ENCODE peak calls at places on chromosomes 7 and 10, in seven cellular contexts. J is cardiac fibroblast, K is fibroblast of mammary gland, I is caudate nucleus, P is fibroblast of the aortic adventitia, O is Ammon's horn, B is HFF-Myc. V is an unnamed sample.

GRCh38 chr10:49151025-49151445 is 17.2 kb upstream of the FAM170B start:
- DNase-seq in J (no peak), K (no peak), I (no peak), P (no peak), O (no peak), B (no peak), V (peak; percentile 9)

GRCh38 chr7:37259381-37259821 is 189.3 kb downstream of the ELMO1 start:
- DNase-seq in J (no peak), K (no peak), I (no peak), P (no peak), O (no peak), B (no peak), V (no peak)

GRCh38 chr7:79936281-79936983 is 198.2 kb upstream of the GNAI1 start:
- DNase-seq in J (peak; percentile 45), K (peak; percentile 6), I (no peak), P (peak; percentile 88), O (no peak), B (no peak), V (no peak)

GRCh38 chr7:128879939-128880746 is 17.5 kb downstream of the ATP6V1F start:
- DNase-seq in J (peak; percentile 76), K (peak; percentile 58), I (peak; percentile 34), P (peak; percentile 64), O (peak; percentile 83), B (no peak), V (no peak)

GRCh38 chr10:118501637-118502440 is 93.6 kb downstream of the PRLHR start:
- DNase-seq in J (peak; percentile 64), K (peak; percentile 97), I (no peak), P (peak; percentile 94), O (no peak), B (peak; percentile 5), V (no peak)

GRCh38 chr7:78970440-78970916 is 483.0 kb downstream of the MAGI2 start:
- DNase-seq in J (no peak), K (no peak), I (no peak), P (peak; percentile 6), O (no peak), B (no peak), V (no peak)

GRCh38 chr10:102322914-102323313 is 72.6 kb upstream of the NFKB2 start:
- DNase-seq in J (no peak), K (no peak), I (no peak), P (no peak), O (no peak), B (no peak), V (peak; percentile 52)

GRCh38 chr10:101330236-101331225 is 23.4 kb upstream of the BTRC start:
- DNase-seq in J (peak; percentile 47), K (peak; percentile 82), I (no peak), P (peak; percentile 15), O (peak; percentile 78), B (no peak), V (no peak)

GRCh38 chr10:75408911-75409885 is 7.6 kb upstream of the ZNF503 start:
- DNase-seq in J (peak; percentile 56), K (peak; percentile 34), I (no peak), P (peak; percentile 46), O (peak; percentile 62), B (no peak), V (peak; percentile 73)

GRCh38 chr10:31660301-31660700 is 268.3 kb downstream of the ARHGAP12 start:
- DNase-seq in J (no peak), K (no peak), I (no peak), P (no peak), O (no peak), B (no peak), V (no peak)

GRCh38 chr10:55668326-55668922 is 692.6 kb downstream of the ZWINT start:
- DNase-seq in J (no peak), K (no peak), I (no peak), P (no peak), O (no peak), B (no peak), V (peak; percentile 45)

GRCh38 chr10:126064512-126064911 is 168.1 kb downstream of the FANK1 start:
- DNase-seq in J (no peak), K (no peak), I (no peak), P (no peak), O (no peak), B (no peak), V (no peak)

GRCh38 chr10:24988831-24989769 is 26.9 kb downstream of the ENKUR start:
- DNase-seq in J (no peak), K (no peak), I (no peak), P (no peak), O (peak; percentile 80), B (no peak), V (no peak)

GRCh38 chr10:132407846-132408278 is 10.9 kb downstream of the PWWP2B start:
- DNase-seq in J (peak; percentile 36), K (no peak), I (no peak), P (no peak), O (peak; percentile 62), B (no peak), V (no peak)

GRCh38 chr7:24462984-24463383 is 110.3 kb upstream of the PALS2 start:
- DNase-seq in J (no peak), K (no peak), I (no peak), P (no peak), O (no peak), B (no peak), V (no peak)

GRCh38 chr10:113921571-113922370 is 67.3 kb downstream of the NHLRC2 start:
- DNase-seq in J (peak; percentile 30), K (no peak), I (no peak), P (no peak), O (no peak), B (no peak), V (no peak)

GRCh38 chr10:124917939-124918830 is 23.7 kb upstream of the ZRANB1 start:
- DNase-seq in J (peak; percentile 68), K (peak; percentile 86), I (no peak), P (peak; percentile 87), O (no peak), B (no peak), V (peak; percentile 9)

GRCh38 chr10:132163278-132163765 is 23.4 kb upstream of the DPYSL4 start:
- DNase-seq in J (no peak), K (no peak), I (no peak), P (no peak), O (no peak), B (no peak), V (no peak)

GRCh38 chr7:2431260-2431867 is 28.0 kb downstream of the CHST12 start:
- DNase-seq in J (no peak), K (no peak), I (no peak), P (no peak), O (no peak), B (no peak), V (peak; percentile 45)

GRCh38 chr7:31261373-31261772 is 79.2 kb downstream of the NEUROD6 start:
- DNase-seq in J (no peak), K (no peak), I (no peak), P (no peak), O (no peak), B (no peak), V (no peak)

GRCh38 chr7:117217636-117218035 is 105.2 kb downstream of the WNT2 start:
- DNase-seq in J (peak; percentile 42), K (peak; percentile 74), I (no peak), P (peak; percentile 97), O (no peak), B (no peak), V (no peak)

V was measured in MM.1S.